ENCODE peak calls at places on chromosomes 16 and 17, in four cellular contexts. Y is K562, J is GM12878, D is HepG2. O is an unnamed sample.

GRCh38 chr16:62638964-62639861 is 603.0 kb upstream of the CDH8 start:
- DNase-seq in Y (no peak), J (peak; percentile 83), D (no peak), O (no peak)

GRCh38 chr17:58991718-58992331 is 114.9 kb downstream of the TRIM37 start:
- DNase-seq in Y (no peak), J (peak; percentile 39), D (peak; percentile 47), O (no peak)

GRCh38 chr16:20811889-20812439 is 5.6 kb downstream of the REXO5 start:
- DNase-seq in Y (no peak), J (no peak), D (no peak), O (no peak)

GRCh38 chr16:68889508-68890150 is 46.3 kb downstream of the TANGO6 start:
- DNase-seq in Y (no peak), J (no peak), D (peak; percentile 34), O (no peak)

GRCh38 chr16:74724820-74725549 is 24.3 kb upstream of the MLKL start:
- DNase-seq in Y (no peak), J (no peak), D (no peak), O (no peak)

GRCh38 chr17:18229771-18230170 is 4.3 kb downstream of the LLGL1 start:
- DNase-seq in Y (no peak), J (no peak), D (no peak), O (no peak)

GRCh38 chr16:78252757-78253156 is 153.3 kb downstream of the WWOX start:
- DNase-seq in Y (no peak), J (no peak), D (peak; percentile 79), O (no peak)

GRCh38 chr17:4950075-4950756 is 703 bp upstream of the ENO3 start:
- DNase-seq in Y (peak; percentile 55), J (no peak), D (peak; percentile 56), O (peak; percentile 58)

GRCh38 chr17:74859439-74860228 is at the start of gene GRIN2C:
- DNase-seq in Y (peak; percentile 52), J (no peak), D (no peak), O (no peak)

GRCh38 chr16:83906690-83907089 is 7.8 kb downstream of the MLYCD start:
- DNase-seq in Y (no peak), J (no peak), D (no peak), O (no peak)
- TF ChIP-seq ETV6 in Y (no peak), J (no peak), D (no peak), O (no peak)

GRCh38 chr16:87143661-87144121 is 173.5 kb downstream of the C16orf95 start:
- DNase-seq in Y (no peak), J (no peak), D (no peak), O (peak; percentile 41)
- TF ChIP-seq ETV6 in Y (no peak), J (no peak), D (no peak), O (no peak)

GRCh38 chr17:77462101-77462500 is 321.3 kb downstream of the SEC14L1 start:
- DNase-seq in Y (no peak), J (peak; percentile 84), D (no peak), O (no peak)

GRCh38 chr17:77461277-77462057 is 320.7 kb downstream of the SEC14L1 start:
- DNase-seq in Y (no peak), J (no peak), D (no peak), O (no peak)

GRCh38 chr17:77459018-77459755 is 318.4 kb downstream of the SEC14L1 start:
- DNase-seq in Y (no peak), J (no peak), D (no peak), O (no peak)

GRCh38 chr17:77458202-77459017 is 317.6 kb downstream of the SEC14L1 start:
- DNase-seq in Y (no peak), J (no peak), D (no peak), O (no peak)

GRCh38 chr17:77460514-77461046 is 319.8 kb downstream of the SEC14L1 start:
- DNase-seq in Y (no peak), J (no peak), D (no peak), O (no peak)
- TF ChIP-seq ETV6 in Y (no peak), J (no peak), D (no peak), O (no peak)

GRCh38 chr16:89320717-89321501 is 103.4 kb downstream of the ZNF778 start:
- DNase-seq in Y (peak; percentile 83), J (no peak), D (no peak), O (peak; percentile 74)

GRCh38 chr16:89319883-89320716 is 102.6 kb downstream of the ZNF778 start:
- DNase-seq in Y (peak; percentile 87), J (peak; percentile 17), D (peak; percentile 64), O (no peak)

GRCh38 chr16:89324056-89325010 is 106.8 kb downstream of the ZNF778 start:
- DNase-seq in Y (no peak), J (peak; percentile 90), D (no peak), O (peak; percentile 1)

GRCh38 chr16:89323120-89323960 is 105.8 kb downstream of the ZNF778 start:
- DNase-seq in Y (no peak), J (no peak), D (no peak), O (no peak)

GRCh38 chr16:89322381-89323119 is 105.0 kb downstream of the ZNF778 start:
- DNase-seq in Y (peak; percentile 55), J (no peak), D (peak; percentile 74), O (peak; percentile 60)
- TF ChIP-seq ETV6 in Y (no peak), J (no peak), D (no peak), O (no peak)

GRCh38 chr17:3535253-3535995 is 22.2 kb downstream of the TRPV3 start:
- DNase-seq in Y (peak; percentile 49), J (no peak), D (no peak), O (peak; percentile 81)
- TF ChIP-seq ETV6 in Y (peak; percentile 20), J (peak; percentile 79), D (no peak), O (peak; percentile 14)